ENCODE peak calls at places on chromosome 18, in ten cellular contexts. K is AG04450; O is islet precursor cell; J is DMS 273 treated with DMSO at 0.1 percent for 48 hours; Q is stimulated activated CD8-positive, alpha-beta memory T cell treated with anti-CD3 and anti-CD28 coated beads, Interleukin-15, amount 100 ng/mL, for 4 hours; T is HTR-8/SVneo; A is hypothalamus; L is NCI-H1048; G is fibroblast of mammary gland; N is endothelial cell. I is an unnamed sample.

GRCh38 chr18:3211236-3211992 is 8.4 kb downstream of the MYOM1 start:
- DNase-seq in A (no peak), J (no peak), N (no peak), O (no peak), L (no peak), Q (no peak), G (peak), T (no peak), K (no peak), I (no peak)

GRCh38 chr18:39624934-39625333 is 2059.3 kb upstream of the CELF4 start:
- DNase-seq in J (no peak), O (no peak), T (peak), Q (no peak), N (no peak), K (peak), G (peak), L (no peak), A (no peak), I (no peak)

GRCh38 chr18:22551536-22552151 is 133.9 kb upstream of the CTAGE1 start:
- DNase-seq in Q (no peak), L (no peak), K (peak), A (no peak), T (peak), N (no peak), G (peak), J (no peak), O (no peak), I (no peak)

GRCh38 chr18:31679133-31679731 is 5.1 kb downstream of the B4GALT6 start:
- DNase-seq in G (peak), K (no peak), Q (no peak), N (no peak), A (no peak), J (no peak), O (no peak), L (no peak), T (no peak), I (no peak)

GRCh38 chr18:71529708-71530303 is 1014.3 kb downstream of the CBLN2 start:
- DNase-seq in N (no peak), G (peak), Q (no peak), T (no peak), K (peak), L (no peak), J (no peak), O (no peak), A (no peak), I (no peak)

GRCh38 chr18:35775887-35776286 is 194.3 kb downstream of the GALNT1 start:
- DNase-seq in K (no peak), J (no peak), O (no peak), N (no peak), T (no peak), A (no peak), L (no peak), Q (no peak), G (peak), I (no peak)

GRCh38 chr18:75810481-75810880 is 383.0 kb upstream of the SMIM21 start:
- DNase-seq in L (no peak), J (no peak), N (no peak), T (no peak), A (no peak), O (no peak), K (no peak), G (no peak), Q (no peak), I (no peak)

GRCh38 chr18:6052449-6052913 is 157.2 kb upstream of the TMEM200C start:
- DNase-seq in A (no peak), N (no peak), O (no peak), Q (no peak), K (no peak), J (no peak), T (no peak), G (peak), L (no peak), I (no peak)

GRCh38 chr18:58148954-58149471 is 105.0 kb downstream of the NEDD4L start:
- DNase-seq in G (no peak), O (no peak), K (no peak), J (no peak), Q (no peak), N (no peak), T (no peak), L (no peak), A (no peak), I (no peak)

GRCh38 chr18:73509460-73509859 is 638.2 kb downstream of the FBXO15 start:
- DNase-seq in O (no peak), K (no peak), T (no peak), G (peak), A (no peak), Q (no peak), L (no peak), N (no peak), J (no peak), I (no peak)

GRCh38 chr18:25759111-25759510 is 331.3 kb downstream of the SS18 start:
- DNase-seq in N (no peak), O (no peak), K (no peak), Q (no peak), T (no peak), G (peak), L (no peak), J (no peak), A (no peak), I (no peak)

GRCh38 chr18:25446972-25447371 is 95.0 kb upstream of the ZNF521 start:
- DNase-seq in L (no peak), G (no peak), J (no peak), O (no peak), A (no peak), N (no peak), K (no peak), Q (no peak), T (no peak), I (no peak)

GRCh38 chr18:23995180-23995579 is 19.4 kb upstream of the TTC39C start:
- DNase-seq in G (no peak), Q (no peak), K (no peak), O (no peak), L (no peak), A (no peak), J (no peak), N (no peak), T (no peak), I (no peak)

GRCh38 chr18:3857544-3857943 is 407.6 kb downstream of the TGIF1 start:
- DNase-seq in O (no peak), T (no peak), K (no peak), N (no peak), A (no peak), G (peak), Q (no peak), L (no peak), J (no peak), I (no peak)

GRCh38 chr18:70181015-70181414 is 24.5 kb downstream of the RTTN start:
- DNase-seq in G (peak), A (no peak), N (no peak), Q (no peak), K (peak), L (no peak), J (no peak), T (peak), O (no peak), I (no peak)

GRCh38 chr18:23958036-23958435 is 56.5 kb upstream of the TTC39C start:
- DNase-seq in G (peak), N (no peak), K (no peak), O (peak), A (peak), J (no peak), T (no peak), Q (no peak), L (no peak), I (no peak)

GRCh38 chr18:67515987-67516431 is 511 bp downstream of the DSEL start:
- DNase-seq in K (peak), L (peak), T (peak), N (peak), O (peak), G (peak), Q (peak), J (peak), A (peak), I (no peak)

GRCh38 chr18:68960355-68960754 is 162.5 kb downstream of the CCDC102B start:
- DNase-seq in Q (no peak), O (no peak), K (no peak), T (no peak), J (no peak), L (no peak), N (no peak), A (no peak), G (peak), I (no peak)

GRCh38 chr18:25875574-25875973 is 214.8 kb downstream of the SS18 start:
- DNase-seq in J (no peak), L (no peak), N (no peak), Q (no peak), O (no peak), G (peak), K (no peak), A (no peak), T (no peak), I (no peak)

GRCh38 chr18:78196280-78196679 is 783.3 kb upstream of the SALL3 start:
- DNase-seq in T (no peak), N (no peak), J (no peak), K (no peak), A (no peak), O (no peak), G (no peak), Q (no peak), L (no peak), I (no peak)

GRCh38 chr18:3184275-3184963 is 35.3 kb downstream of the MYOM1 start:
- DNase-seq in A (no peak), N (no peak), K (no peak), J (no peak), L (no peak), Q (no peak), T (no peak), G (no peak), O (no peak), I (no peak)

GRCh38 chr18:55265130-55265675 is 305.9 kb upstream of the CCDC68 start:
- DNase-seq in G (no peak), Q (no peak), T (no peak), O (no peak), J (no peak), L (no peak), N (no peak), K (no peak), A (no peak), I (no peak)

GRCh38 chr18:12907258-12907925 is 23.4 kb upstream of the PTPN2 start:
- DNase-seq in J (no peak), A (no peak), K (no peak), G (peak), O (no peak), N (no peak), L (no peak), T (no peak), Q (no peak), I (no peak)

GRCh38 chr18:23887493-23887892 is 127.1 kb upstream of the TTC39C start:
- DNase-seq in O (no peak), G (peak), A (no peak), K (no peak), T (no peak), J (peak), N (no peak), L (no peak), Q (no peak), I (no peak)

GRCh38 chr18:76979906-76980305 is 152.7 kb downstream of the MBP start:
- DNase-seq in L (no peak), O (peak), K (no peak), A (no peak), G (no peak), J (no peak), N (no peak), T (no peak), Q (no peak), I (no peak)

GRCh38 chr18:2857491-2858063 is 10.8 kb downstream of the EMILIN2 start:
- DNase-seq in A (no peak), N (no peak), T (no peak), Q (no peak), O (peak), G (peak), K (no peak), J (no peak), L (no peak), I (no peak)

GRCh38 chr18:36128907-36129299 is 237 bp downstream of the SLC39A6 start:
- DNase-seq in N (no peak), T (no peak), Q (no peak), K (no peak), O (no peak), L (no peak), A (no peak), G (no peak), J (no peak), I (peak)

GRCh38 chr18:50607374-50607933 is 47.6 kb downstream of the MAPK4 start:
- DNase-seq in T (no peak), Q (no peak), A (no peak), L (no peak), K (no peak), G (no peak), J (no peak), N (no peak), O (no peak), I (no peak)

GRCh38 chr18:80009661-80010550 is 21.5 kb upstream of the TXNL4A start:
- DNase-seq in G (peak), O (peak), L (no peak), J (peak), Q (no peak), T (peak), A (no peak), N (no peak), K (peak), I (no peak)

GRCh38 chr18:61435064-61435652 is 101.9 kb downstream of the CDH20 start:
- DNase-seq in J (no peak), K (no peak), G (peak), Q (no peak), A (no peak), T (no peak), O (no peak), N (peak), L (no peak), I (no peak)

GRCh38 chr18:44458777-44459176 is 221.9 kb upstream of the SETBP1 start:
- DNase-seq in Q (no peak), O (peak), T (no peak), L (no peak), G (peak), J (no peak), K (no peak), A (no peak), N (no peak), I (no peak)

GRCh38 chr18:44048846-44049245 is 631.8 kb upstream of the SETBP1 start:
- DNase-seq in L (no peak), G (no peak), A (no peak), T (no peak), Q (no peak), J (no peak), K (no peak), N (no peak), O (no peak), I (no peak)

GRCh38 chr18:35344736-35345459 is 678 bp upstream of the ZNF24 start:
- DNase-seq in O (no peak), A (no peak), N (no peak), G (no peak), L (no peak), T (no peak), Q (no peak), J (no peak), K (no peak), I (no peak)

GRCh38 chr18:22977847-22978701 is 44.9 kb downstream of the RBBP8 start:
- DNase-seq in T (peak), G (peak), A (no peak), J (no peak), Q (no peak), O (no peak), L (no peak), N (no peak), K (peak), I (no peak)

GRCh38 chr18:52090005-52090404 is 250.0 kb upstream of the DCC start:
- DNase-seq in L (no peak), N (no peak), T (no peak), J (no peak), O (no peak), A (no peak), Q (no peak), K (no peak), G (no peak), I (no peak)

GRCh38 chr18:62438402-62438801 is 84.4 kb upstream of the ZCCHC2 start:
- DNase-seq in O (no peak), Q (no peak), N (no peak), L (no peak), A (no peak), J (no peak), K (no peak), T (no peak), G (no peak), I (no peak)

GRCh38 chr18:79769698-79770500 is 27.8 kb upstream of the KCNG2 start:
- DNase-seq in K (no peak), O (no peak), L (no peak), T (no peak), G (no peak), Q (no peak), A (no peak), N (no peak), J (no peak), I (no peak)

I was measured in esophagus squamous epithelium.